ENCODE peak calls at places on chromosomes 2 and 18, in six cellular contexts. One of them, this sample, is unnamed. For H3K9me3, the result is how much of the 10 kb centered on the place peaks cover.

GRCh38 chr2:232829988-232830387 is 40.1 kb upstream of the SNORC start:
- DNase-seq in IMR-90: no peak
- DNase-seq in esophagus squamous epithelium: no peak
- DNase-seq in A549: no peak
- DNase-seq in right lobe of liver: no peak
- DNase-seq in HCT116: no peak
- DNase-seq in this sample: no peak

GRCh38 chr2:216695401-216695821 is at the start of gene IGFBP5:
- DNase-seq in IMR-90: peak
- DNase-seq in esophagus squamous epithelium: no peak
- DNase-seq in A549: no peak
- DNase-seq in right lobe of liver: peak
- DNase-seq in HCT116: no peak
- DNase-seq in this sample: peak

GRCh38 chr2:231535961-231536360 is 5.7 kb upstream of the NMUR1 start:
- DNase-seq in IMR-90: no peak
- DNase-seq in esophagus squamous epithelium: no peak
- DNase-seq in A549: no peak
- DNase-seq in right lobe of liver: no peak
- DNase-seq in HCT116: no peak
- DNase-seq in this sample: no peak

GRCh38 chr18:11857177-11857887 is 6.1 kb downstream of the CHMP1B start:
- DNase-seq in IMR-90: peak
- DNase-seq in esophagus squamous epithelium: no peak
- DNase-seq in A549: peak
- DNase-seq in right lobe of liver: peak
- DNase-seq in HCT116: peak
- DNase-seq in this sample: no peak

GRCh38 chr2:171529914-171530313 is 7.6 kb downstream of the CYBRD1 start:
- DNase-seq in IMR-90: no peak
- DNase-seq in esophagus squamous epithelium: no peak
- DNase-seq in A549: peak
- DNase-seq in right lobe of liver: no peak
- DNase-seq in HCT116: no peak
- DNase-seq in this sample: peak

GRCh38 chr2:60295591-60295962 is 257.9 kb downstream of the BCL11A start:
- DNase-seq in IMR-90: no peak
- DNase-seq in esophagus squamous epithelium: no peak
- DNase-seq in A549: no peak
- DNase-seq in right lobe of liver: no peak
- DNase-seq in HCT116: no peak
- DNase-seq in this sample: peak

GRCh38 chr2:171595896-171596295 is 73.6 kb downstream of the CYBRD1 start:
- DNase-seq in IMR-90: peak
- DNase-seq in esophagus squamous epithelium: no peak
- DNase-seq in A549: no peak
- DNase-seq in right lobe of liver: no peak
- DNase-seq in HCT116: no peak
- DNase-seq in this sample: no peak

GRCh38 chr2:172906401-172906811 is 169.2 kb upstream of the MAP3K20 start:
- DNase-seq in IMR-90: no peak
- DNase-seq in esophagus squamous epithelium: no peak
- DNase-seq in A549: no peak
- DNase-seq in right lobe of liver: no peak
- DNase-seq in HCT116: no peak
- DNase-seq in this sample: no peak

GRCh38 chr2:170660406-170660805 is 54.7 kb upstream of the SP5 start:
- DNase-seq in IMR-90: peak
- DNase-seq in esophagus squamous epithelium: no peak
- DNase-seq in A549: no peak
- DNase-seq in right lobe of liver: no peak
- DNase-seq in HCT116: no peak
- DNase-seq in this sample: peak

GRCh38 chr2:80461505-80462197 is 157.1 kb upstream of the LRRTM1 start:
- DNase-seq in IMR-90: no peak
- DNase-seq in esophagus squamous epithelium: no peak
- DNase-seq in A549: no peak
- DNase-seq in right lobe of liver: no peak
- DNase-seq in HCT116: no peak
- DNase-seq in this sample: no peak

GRCh38 chr2:8376603-8377423 is 305.0 kb upstream of the ID2 start:
- DNase-seq in IMR-90: no peak
- DNase-seq in esophagus squamous epithelium: no peak
- DNase-seq in A549: no peak
- DNase-seq in right lobe of liver: no peak
- DNase-seq in HCT116: no peak
- DNase-seq in this sample: no peak

GRCh38 chr2:149739880-149740265 is 152.3 kb upstream of the MMADHC start:
- DNase-seq in IMR-90: no peak
- DNase-seq in esophagus squamous epithelium: no peak
- DNase-seq in A549: no peak
- DNase-seq in right lobe of liver: no peak
- DNase-seq in HCT116: no peak
- DNase-seq in this sample: no peak

GRCh38 chr18:36572135-36572856 is 256.5 kb downstream of the TPGS2 start:
- DNase-seq in IMR-90: peak
- DNase-seq in esophagus squamous epithelium: no peak
- DNase-seq in A549: peak
- DNase-seq in right lobe of liver: no peak
- DNase-seq in HCT116: peak
- DNase-seq in this sample: peak

GRCh38 chr2:236366406-236366805 is 102.2 kb upstream of the ASB18 start:
- DNase-seq in IMR-90: no peak
- DNase-seq in esophagus squamous epithelium: no peak
- DNase-seq in A549: no peak
- DNase-seq in right lobe of liver: no peak
- DNase-seq in HCT116: no peak
- DNase-seq in this sample: peak

GRCh38 chr2:64675860-64676259 is 22.1 kb upstream of the SERTAD2 start:
- DNase-seq in IMR-90: peak
- DNase-seq in esophagus squamous epithelium: no peak
- DNase-seq in A549: peak
- DNase-seq in right lobe of liver: peak
- DNase-seq in HCT116: no peak
- DNase-seq in this sample: no peak

GRCh38 chr2:173075056-173075780 is 428 bp upstream of the MAP3K20 start:
- DNase-seq in IMR-90: no peak
- DNase-seq in esophagus squamous epithelium: no peak
- DNase-seq in A549: no peak
- DNase-seq in right lobe of liver: no peak
- DNase-seq in HCT116: no peak
- DNase-seq in this sample: peak

GRCh38 chr2:215793747-215794595 is 219.4 kb downstream of the MREG start:
- DNase-seq in IMR-90: peak
- DNase-seq in esophagus squamous epithelium: no peak
- DNase-seq in A549: peak
- DNase-seq in right lobe of liver: no peak
- DNase-seq in HCT116: peak
- DNase-seq in this sample: peak

GRCh38 chr2:231270221-231271114 is 72.0 kb downstream of the ARMC9 start:
- DNase-seq in IMR-90: no peak
- DNase-seq in esophagus squamous epithelium: no peak
- DNase-seq in A549: no peak
- DNase-seq in right lobe of liver: no peak
- DNase-seq in HCT116: no peak
- DNase-seq in this sample: peak

GRCh38 chr18:55079481-55080350 is 120.5 kb upstream of the CCDC68 start:
- DNase-seq in IMR-90: no peak
- DNase-seq in esophagus squamous epithelium: no peak
- DNase-seq in A549: no peak
- DNase-seq in right lobe of liver: no peak
- DNase-seq in HCT116: no peak
- DNase-seq in this sample: no peak

GRCh38 chr2:218908721-218909619 is 28.3 kb downstream of the WNT10A start:
- DNase-seq in IMR-90: peak
- DNase-seq in esophagus squamous epithelium: peak
- DNase-seq in A549: peak
- DNase-seq in right lobe of liver: peak
- DNase-seq in HCT116: peak
- DNase-seq in this sample: peak
- H3K27ac ChIP-seq in IMR-90: no peak
- H3K27ac ChIP-seq in esophagus squamous epithelium: peak
- H3K27ac ChIP-seq in A549: peak
- H3K27ac ChIP-seq in right lobe of liver: no peak
- H3K27ac ChIP-seq in HCT116: peak
- H3K27ac ChIP-seq in this sample: no peak

GRCh38 chr2:105439130-105439529 is 40.3 kb upstream of the FHL2 start:
- DNase-seq in IMR-90: no peak
- DNase-seq in esophagus squamous epithelium: no peak
- DNase-seq in A549: no peak
- DNase-seq in right lobe of liver: no peak
- DNase-seq in HCT116: no peak
- DNase-seq in this sample: no peak

GRCh38 chr2:105437708-105438103 is 38.9 kb upstream of the FHL2 start:
- DNase-seq in IMR-90: peak
- DNase-seq in esophagus squamous epithelium: no peak
- DNase-seq in A549: no peak
- DNase-seq in right lobe of liver: no peak
- DNase-seq in HCT116: no peak
- DNase-seq in this sample: no peak

GRCh38 chr2:105442721-105443120 is 43.9 kb upstream of the FHL2 start:
- DNase-seq in IMR-90: no peak
- DNase-seq in esophagus squamous epithelium: no peak
- DNase-seq in A549: no peak
- DNase-seq in right lobe of liver: no peak
- DNase-seq in HCT116: no peak
- DNase-seq in this sample: no peak

GRCh38 chr2:105442056-105442455 is 43.2 kb upstream of the FHL2 start:
- DNase-seq in IMR-90: no peak
- DNase-seq in esophagus squamous epithelium: no peak
- DNase-seq in A549: no peak
- DNase-seq in right lobe of liver: no peak
- DNase-seq in HCT116: no peak
- DNase-seq in this sample: no peak

DNA sequence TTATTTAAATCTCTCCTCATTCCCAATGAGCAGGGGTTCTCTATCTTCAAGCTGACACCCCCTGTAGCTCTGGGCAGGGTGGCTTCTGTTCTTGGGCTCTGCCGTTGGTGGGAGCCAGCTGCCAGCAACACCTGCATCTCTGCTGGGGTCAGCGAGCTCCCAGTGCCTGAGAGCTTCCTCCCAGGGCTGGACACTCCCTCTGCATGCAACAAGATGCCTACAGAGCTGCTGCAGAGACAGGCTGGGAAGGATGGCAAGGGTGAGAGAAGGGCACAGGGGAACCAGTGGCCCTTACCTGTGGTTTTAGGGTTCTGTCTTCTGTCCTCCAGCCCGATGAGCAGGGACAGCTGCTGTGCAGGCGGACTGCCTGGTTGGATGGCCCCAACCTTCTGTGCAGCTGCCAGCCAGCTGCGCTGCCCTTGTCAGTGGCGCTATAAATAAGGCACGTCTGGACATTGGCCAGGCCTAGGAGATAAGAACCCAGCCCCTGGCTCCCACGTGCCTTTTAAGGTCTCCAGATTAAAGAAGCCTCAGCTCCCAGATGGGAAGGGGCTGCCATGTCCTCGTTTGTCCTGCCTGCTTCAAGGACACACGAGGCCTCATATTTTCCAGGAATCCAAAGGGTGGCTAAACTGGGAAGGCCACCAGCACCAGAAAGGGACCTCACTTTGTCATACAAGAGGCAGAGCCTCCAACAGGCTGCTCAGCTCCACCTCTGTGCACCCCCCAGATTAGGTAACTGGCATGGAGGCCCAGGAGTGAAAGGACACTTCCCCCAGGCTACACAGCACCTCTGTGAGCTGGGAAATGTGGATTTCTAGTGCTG is 39.5 kb upstream of the FHL2 start:
- DNase-seq in IMR-90: peak
- DNase-seq in esophagus squamous epithelium: no peak
- DNase-seq in A549: no peak
- DNase-seq in right lobe of liver: no peak
- DNase-seq in HCT116: no peak
- DNase-seq in this sample: peak
- TF ChIP-seq POLR2A in IMR-90: no peak
- TF ChIP-seq POLR2A in esophagus squamous epithelium: no peak
- TF ChIP-seq POLR2A in A549: no peak
- TF ChIP-seq POLR2A in right lobe of liver: no peak
- TF ChIP-seq POLR2A in HCT116: no peak
- TF ChIP-seq POLR2A in this sample: no peak

GRCh38 chr2:94753466-94753998 is 117.7 kb upstream of the TEKT4 start:
- DNase-seq in IMR-90: no peak
- DNase-seq in esophagus squamous epithelium: no peak
- DNase-seq in A549: no peak
- DNase-seq in right lobe of liver: no peak
- DNase-seq in HCT116: no peak
- DNase-seq in this sample: no peak
- H3K9me3 ChIP-seq in IMR-90: under half
- H3K9me3 ChIP-seq in esophagus squamous epithelium: under half
- H3K9me3 ChIP-seq in A549: under half
- H3K9me3 ChIP-seq in right lobe of liver: under half
- H3K9me3 ChIP-seq in HCT116: under half
- H3K9me3 ChIP-seq in this sample: under half

DNA sequence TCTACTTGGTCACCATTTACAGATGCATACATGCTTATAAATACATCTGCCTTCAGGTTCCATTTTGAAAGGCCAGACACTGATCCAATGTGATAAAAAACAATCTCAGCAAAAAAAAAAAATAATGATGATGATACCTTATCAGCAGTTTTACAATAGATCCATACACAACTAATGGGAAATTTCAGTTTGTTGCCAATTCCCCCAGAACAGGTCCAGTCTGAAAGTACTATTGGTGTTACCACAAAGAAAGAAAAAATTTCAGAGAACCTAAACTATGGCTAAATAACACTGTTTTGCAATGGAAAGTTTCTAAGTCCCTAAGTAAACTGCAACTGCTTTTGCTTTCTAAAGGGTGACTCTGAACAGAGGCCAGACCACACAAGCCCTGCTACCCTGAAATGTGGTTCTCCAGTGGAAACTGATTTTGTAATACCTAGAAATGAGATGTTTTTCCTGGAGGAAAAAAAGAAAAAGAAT is 54.1 kb downstream of the LPIN2 start:
- DNase-seq in IMR-90: peak
- DNase-seq in esophagus squamous epithelium: no peak
- DNase-seq in A549: no peak
- DNase-seq in right lobe of liver: no peak
- DNase-seq in HCT116: no peak
- DNase-seq in this sample: no peak
- H3K27ac ChIP-seq in IMR-90: peak
- H3K27ac ChIP-seq in esophagus squamous epithelium: no peak
- H3K27ac ChIP-seq in A549: no peak
- H3K27ac ChIP-seq in right lobe of liver: peak
- H3K27ac ChIP-seq in HCT116: no peak
- H3K27ac ChIP-seq in this sample: peak

DNA sequence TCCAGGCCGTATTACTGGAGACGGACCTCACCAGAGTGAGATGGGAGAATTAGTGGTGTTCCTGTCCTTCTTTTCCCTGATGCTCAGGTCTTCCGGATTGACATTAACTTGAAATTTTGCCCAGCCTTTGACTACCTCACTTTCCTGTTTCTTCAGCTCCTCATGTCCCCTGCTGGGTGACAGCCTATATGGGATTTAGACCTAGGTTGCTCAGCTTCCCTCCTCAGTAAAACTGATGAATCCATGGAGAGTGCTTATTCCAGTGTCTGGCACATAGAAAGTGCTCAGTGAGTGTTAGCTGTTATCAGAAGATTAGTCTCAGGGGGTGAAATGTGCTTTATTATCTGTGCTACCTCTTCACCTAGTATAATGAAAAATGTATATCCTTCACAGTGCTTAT is 30.0 kb downstream of the CRIM1 start:
- DNase-seq in IMR-90: no peak
- DNase-seq in esophagus squamous epithelium: no peak
- DNase-seq in A549: no peak
- DNase-seq in right lobe of liver: no peak
- DNase-seq in HCT116: no peak
- DNase-seq in this sample: no peak
- TF ChIP-seq POLR2A in IMR-90: no peak
- TF ChIP-seq POLR2A in esophagus squamous epithelium: no peak
- TF ChIP-seq POLR2A in A549: no peak
- TF ChIP-seq POLR2A in right lobe of liver: no peak
- TF ChIP-seq POLR2A in HCT116: no peak
- TF ChIP-seq POLR2A in this sample: no peak

This sample was measured in testis.